ENCODE peak calls at places on chromosome 10, in seven cellular contexts. One of them, this sample, is unnamed.

GRCh38 chr10:101835406-101835805 is 8.2 kb downstream of the KCNIP2 start:
- DNase-seq in epithelial cell of esophagus: no peak
- DNase-seq in sciatic nerve: no peak
- DNase-seq in psoas muscle: no peak
- DNase-seq in right cardiac atrium: no peak
- DNase-seq in KG1: no peak
- DNase-seq in ELR: no peak
- DNase-seq in this sample: no peak

GRCh38 chr10:29514306-29514705 is 120.5 kb downstream of the SVIL start:
- DNase-seq in epithelial cell of esophagus: no peak
- DNase-seq in sciatic nerve: no peak
- DNase-seq in psoas muscle: no peak
- DNase-seq in right cardiac atrium: no peak
- DNase-seq in KG1: no peak
- DNase-seq in ELR: no peak
- DNase-seq in this sample: no peak

GRCh38 chr10:91424016-91424415 is 13.9 kb downstream of the HECTD2 start:
- DNase-seq in epithelial cell of esophagus: peak
- DNase-seq in sciatic nerve: no peak
- DNase-seq in psoas muscle: no peak
- DNase-seq in right cardiac atrium: no peak
- DNase-seq in KG1: no peak
- DNase-seq in ELR: peak
- DNase-seq in this sample: no peak

GRCh38 chr10:51915031-51915542 is 215.7 kb upstream of the CSTF2T start:
- DNase-seq in epithelial cell of esophagus: no peak
- DNase-seq in sciatic nerve: no peak
- DNase-seq in psoas muscle: no peak
- DNase-seq in right cardiac atrium: no peak
- DNase-seq in KG1: no peak
- DNase-seq in ELR: no peak
- DNase-seq in this sample: no peak

GRCh38 chr10:123624086-123624485 is 42.1 kb upstream of the GPR26 start:
- DNase-seq in epithelial cell of esophagus: no peak
- DNase-seq in sciatic nerve: no peak
- DNase-seq in psoas muscle: no peak
- DNase-seq in right cardiac atrium: no peak
- DNase-seq in KG1: no peak
- DNase-seq in ELR: no peak
- DNase-seq in this sample: no peak

GRCh38 chr10:69407621-69408301 is 9.0 kb downstream of the TACR2 start:
- DNase-seq in epithelial cell of esophagus: no peak
- DNase-seq in sciatic nerve: no peak
- DNase-seq in psoas muscle: no peak
- DNase-seq in right cardiac atrium: peak
- DNase-seq in KG1: no peak
- DNase-seq in ELR: peak
- DNase-seq in this sample: no peak

GRCh38 chr10:78520737-78521430 is 487.2 kb downstream of the RPS24 start:
- DNase-seq in epithelial cell of esophagus: peak
- DNase-seq in sciatic nerve: no peak
- DNase-seq in psoas muscle: no peak
- DNase-seq in right cardiac atrium: no peak
- DNase-seq in KG1: no peak
- DNase-seq in ELR: peak
- DNase-seq in this sample: peak

GRCh38 chr10:125409756-125410155 is 249.4 kb upstream of the CTBP2 start:
- DNase-seq in epithelial cell of esophagus: peak
- DNase-seq in sciatic nerve: no peak
- DNase-seq in psoas muscle: no peak
- DNase-seq in right cardiac atrium: no peak
- DNase-seq in KG1: no peak
- DNase-seq in ELR: peak
- DNase-seq in this sample: no peak

GRCh38 chr10:90007226-90007625 is 305.8 kb downstream of the KIF20B start:
- DNase-seq in epithelial cell of esophagus: peak
- DNase-seq in sciatic nerve: no peak
- DNase-seq in psoas muscle: no peak
- DNase-seq in right cardiac atrium: no peak
- DNase-seq in KG1: no peak
- DNase-seq in ELR: peak
- DNase-seq in this sample: no peak